ENCODE peak calls at places on chromosomes 13 and 19, in six cellular contexts. One of them, this sample, is unnamed.

GRCh38 chr13:51222510-51223283 is 499 bp downstream of the FAM124A start:
- DNase-seq in mammary epithelial cell: no peak
- DNase-seq in left ventricle myocardium inferior: no peak
- DNase-seq in upper lobe of right lung: no peak
- DNase-seq in fibroblast of lung: peak; percentile 7
- DNase-seq in GM23338: peak; percentile 59
- DNase-seq in this sample: no peak

GRCh38 chr13:52846567-52847321 is 1.7 kb downstream of the PCDH8 start:
- DNase-seq in left ventricle myocardium inferior: peak; percentile 55
- DNase-seq in mammary epithelial cell: peak; percentile 21
- DNase-seq in upper lobe of right lung: peak; percentile 73
- DNase-seq in GM23338: peak; percentile 91
- DNase-seq in fibroblast of lung: peak; percentile 25
- DNase-seq in this sample: peak; percentile 56

GRCh38 chr13:59103004-59103768 is 1060.5 kb downstream of the DIAPH3 start:
- DNase-seq in GM23338: no peak
- DNase-seq in fibroblast of lung: peak; percentile 86
- DNase-seq in left ventricle myocardium inferior: no peak
- DNase-seq in upper lobe of right lung: no peak
- DNase-seq in mammary epithelial cell: no peak
- DNase-seq in this sample: no peak

GRCh38 chr19:54030895-54031586 is 32.7 kb downstream of the VSTM1 start:
- DNase-seq in mammary epithelial cell: no peak
- DNase-seq in left ventricle myocardium inferior: no peak
- DNase-seq in GM23338: peak; percentile 71
- DNase-seq in upper lobe of right lung: no peak
- DNase-seq in fibroblast of lung: no peak
- DNase-seq in this sample: no peak

GRCh38 chr19:3707868-3708206 is 347 bp upstream of the TJP3 start:
- DNase-seq in fibroblast of lung: no peak
- DNase-seq in upper lobe of right lung: no peak
- DNase-seq in GM23338: no peak
- DNase-seq in mammary epithelial cell: no peak
- DNase-seq in left ventricle myocardium inferior: no peak
- DNase-seq in this sample: no peak

GRCh38 chr19:7772752-7773291 is 9.8 kb downstream of the CLEC4M start:
- DNase-seq in mammary epithelial cell: peak; percentile 76
- DNase-seq in GM23338: no peak
- DNase-seq in upper lobe of right lung: no peak
- DNase-seq in fibroblast of lung: peak; percentile 60
- DNase-seq in left ventricle myocardium inferior: no peak
- DNase-seq in this sample: no peak

GRCh38 chr13:101339202-101339601 is 77.1 kb downstream of the NALCN start:
- DNase-seq in mammary epithelial cell: no peak
- DNase-seq in upper lobe of right lung: no peak
- DNase-seq in left ventricle myocardium inferior: no peak
- DNase-seq in GM23338: no peak
- DNase-seq in fibroblast of lung: no peak
- DNase-seq in this sample: no peak

GRCh38 chr13:94196426-94196825 is 283.1 kb downstream of the DCT start:
- DNase-seq in upper lobe of right lung: no peak
- DNase-seq in mammary epithelial cell: no peak
- DNase-seq in GM23338: no peak
- DNase-seq in fibroblast of lung: no peak
- DNase-seq in left ventricle myocardium inferior: no peak
- DNase-seq in this sample: no peak

GRCh38 chr13:30340367-30341184 is 33.2 kb upstream of the KATNAL1 start:
- DNase-seq in upper lobe of right lung: no peak
- DNase-seq in GM23338: no peak
- DNase-seq in left ventricle myocardium inferior: peak; percentile 67
- DNase-seq in mammary epithelial cell: peak; percentile 63
- DNase-seq in fibroblast of lung: peak; percentile 87
- DNase-seq in this sample: no peak

DNA sequence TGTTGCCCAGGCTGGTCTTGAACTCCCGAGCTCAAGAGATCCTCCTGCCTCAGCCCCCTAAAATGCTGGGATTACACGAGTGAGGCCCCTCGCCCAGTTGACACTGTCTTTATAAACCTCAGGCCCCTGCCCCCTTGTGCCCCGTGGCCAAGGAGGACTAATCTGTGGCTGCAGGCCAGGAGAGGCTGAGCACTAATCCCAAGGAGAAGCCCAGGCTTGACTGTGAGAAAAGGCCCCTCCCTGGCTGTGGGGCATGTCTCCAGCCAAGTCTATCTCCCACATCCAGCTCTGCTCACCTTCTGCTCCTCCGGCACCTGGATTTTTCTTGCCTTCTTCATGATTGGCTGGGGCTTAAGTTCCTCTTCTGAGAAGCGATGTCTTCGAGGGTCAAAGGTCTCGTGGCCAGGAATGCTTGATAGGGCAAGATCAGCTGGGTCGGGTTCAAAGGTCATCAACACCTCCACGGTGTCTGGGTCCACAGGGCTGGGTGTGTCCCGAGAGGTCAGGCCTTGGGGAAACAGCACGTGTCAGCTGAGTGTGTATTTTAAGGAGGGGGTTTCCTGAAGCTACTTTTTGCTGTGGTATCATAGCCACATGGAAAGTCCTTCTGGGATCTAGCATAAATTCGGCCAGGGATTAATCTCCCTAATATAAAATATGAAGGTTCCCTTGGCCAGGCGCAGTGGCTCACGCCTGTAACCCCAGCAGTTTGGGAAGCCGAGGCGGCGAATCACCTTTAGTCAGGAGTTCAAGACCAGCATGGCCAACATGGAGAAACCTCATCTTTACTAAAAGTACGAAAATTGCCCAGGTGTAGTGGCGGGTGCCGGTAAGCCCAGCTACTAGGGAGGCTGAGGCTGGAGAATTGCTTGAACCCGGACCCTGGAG is 3.8 kb downstream of the DBP start:
- DNase-seq in left ventricle myocardium inferior: no peak
- DNase-seq in GM23338: no peak
- DNase-seq in fibroblast of lung: no peak
- DNase-seq in upper lobe of right lung: no peak
- DNase-seq in mammary epithelial cell: no peak
- DNase-seq in this sample: no peak
- H3K4me3 ChIP-seq in left ventricle myocardium inferior: peak overlapping the region; percentile 81
- H3K4me3 ChIP-seq in GM23338: no peak overlapping the region
- H3K4me3 ChIP-seq in fibroblast of lung: no peak overlapping the region
- H3K4me3 ChIP-seq in upper lobe of right lung: peak overlapping the region; percentile 80
- H3K4me3 ChIP-seq in mammary epithelial cell: no peak overlapping the region
- H3K4me3 ChIP-seq in this sample: peak overlapping the region; percentile 75

GRCh38 chr19:17580470-17581000 is 25.1 kb downstream of the COLGALT1 start:
- DNase-seq in left ventricle myocardium inferior: no peak
- DNase-seq in mammary epithelial cell: no peak
- DNase-seq in GM23338: peak; percentile 67
- DNase-seq in upper lobe of right lung: no peak
- DNase-seq in fibroblast of lung: no peak
- DNase-seq in this sample: no peak
- TF ChIP-seq CTCF in left ventricle myocardium inferior: no peak
- TF ChIP-seq CTCF in mammary epithelial cell: no peak
- TF ChIP-seq CTCF in GM23338: peak; percentile 43
- TF ChIP-seq CTCF in upper lobe of right lung: no peak
- TF ChIP-seq CTCF in fibroblast of lung: no peak
- TF ChIP-seq CTCF in this sample: no peak

GRCh38 chr19:15320118-15320517 is 12.2 kb downstream of the BRD4 start:
- DNase-seq in fibroblast of lung: peak; percentile 71
- DNase-seq in upper lobe of right lung: no peak
- DNase-seq in mammary epithelial cell: no peak
- DNase-seq in GM23338: no peak
- DNase-seq in left ventricle myocardium inferior: no peak
- DNase-seq in this sample: no peak
- H3K27ac ChIP-seq in fibroblast of lung: peak overlapping the region; percentile 71
- H3K27ac ChIP-seq in upper lobe of right lung: peak overlapping the region; percentile 36
- H3K27ac ChIP-seq in mammary epithelial cell: no peak overlapping the region
- H3K27ac ChIP-seq in GM23338: peak overlapping the region; percentile 66
- H3K27ac ChIP-seq in left ventricle myocardium inferior: no peak overlapping the region
- H3K27ac ChIP-seq in this sample: no peak overlapping the region

DNA sequence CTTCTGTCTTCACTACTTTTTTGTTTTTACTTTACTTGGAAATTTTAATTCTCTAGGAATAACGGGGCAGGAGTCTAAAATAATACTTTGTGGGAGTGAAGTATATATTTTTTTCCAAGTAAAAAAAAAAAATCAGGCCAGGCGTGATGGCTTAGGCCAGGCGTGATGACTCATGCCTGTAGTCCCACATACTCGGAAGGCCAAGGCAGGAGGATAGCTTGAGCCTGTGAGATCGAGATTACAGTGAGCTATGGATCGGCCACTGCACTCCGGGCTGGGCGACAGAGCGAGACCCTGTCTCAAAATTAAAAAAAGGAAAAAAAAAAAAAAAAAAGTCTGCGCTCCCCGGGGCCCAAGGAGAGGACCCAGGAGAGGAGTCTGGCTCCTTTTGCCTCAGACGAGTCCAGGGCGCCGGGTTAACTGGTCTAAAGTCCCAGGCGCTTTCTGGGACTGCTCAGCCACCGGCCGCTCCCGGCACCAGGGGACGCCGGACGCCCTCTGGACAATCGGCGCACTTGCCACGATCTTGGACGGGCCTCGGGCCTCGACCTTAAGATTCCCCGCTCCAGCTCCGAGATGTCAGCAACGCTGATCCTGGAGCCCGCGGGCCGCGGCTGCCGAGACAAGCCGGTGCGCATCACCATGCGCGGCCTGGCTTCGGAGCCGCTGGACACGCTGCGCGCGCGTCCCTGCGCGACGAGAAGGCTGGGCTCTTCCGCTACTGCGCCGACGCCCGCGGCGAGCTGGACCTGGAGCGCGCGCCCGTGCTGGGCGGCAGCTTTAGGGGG is 2.7 kb upstream of the ZFP82 start:
- DNase-seq in upper lobe of right lung: no peak
- DNase-seq in left ventricle myocardium inferior: peak; percentile 23
- DNase-seq in GM23338: peak; percentile 76
- DNase-seq in mammary epithelial cell: peak; percentile 8
- DNase-seq in fibroblast of lung: peak; percentile 71
- DNase-seq in this sample: no peak
- H3K4me3 ChIP-seq in upper lobe of right lung: peak overlapping the region; percentile 50
- H3K4me3 ChIP-seq in left ventricle myocardium inferior: peak overlapping the region; percentile 69
- H3K4me3 ChIP-seq in GM23338: peak overlapping the region; percentile 76
- H3K4me3 ChIP-seq in mammary epithelial cell: peak overlapping the region; percentile 35
- H3K4me3 ChIP-seq in fibroblast of lung: peak overlapping the region; percentile 47
- H3K4me3 ChIP-seq in this sample: peak overlapping the region; percentile 45

This sample was measured in pancreas.